ENCODE peak calls at places on chromosomes 6 and 20, in eight cellular contexts. S, J, Q, K, U, I, E and C are unnamed samples.

GRCh38 chr6:149060300-149060984 is 257.1 kb upstream of the TAB2 start:
- DNase-seq in S (no peak), K (no peak), Q (peak; percentile 54), U (no peak), J (no peak), E (no peak), I (no peak), C (peak; percentile 24)

GRCh38 chr6:165617528-165617927 is 45.5 kb downstream of the PDE10A start:
- DNase-seq in S (no peak), I (no peak), Q (no peak), U (no peak), K (no peak), J (no peak), E (no peak), C (no peak)

GRCh38 chr6:88982720-88983119 is 19.3 kb upstream of the RNGTT start:
- DNase-seq in E (peak; percentile 70), U (peak; percentile 48), I (peak; percentile 32), Q (no peak), K (peak; percentile 38), J (peak; percentile 71), S (no peak), C (no peak)

GRCh38 chr6:152316024-152316423 is 321.1 kb downstream of the SYNE1 start:
- DNase-seq in J (no peak), E (no peak), S (no peak), I (no peak), Q (no peak), K (no peak), U (no peak), C (peak; percentile 41)

GRCh38 chr6:90894285-90895144 is 307.6 kb upstream of the MAP3K7 start:
- DNase-seq in Q (no peak), U (no peak), J (no peak), S (no peak), E (no peak), K (no peak), I (no peak), C (no peak)

GRCh38 chr6:5007531-5007930 is 3.7 kb upstream of the RPP40 start:
- DNase-seq in J (no peak), U (no peak), I (no peak), S (no peak), E (no peak), Q (no peak), K (no peak), C (no peak)

GRCh38 chr6:118588626-118589025 is 40.5 kb downstream of the PLN start:
- DNase-seq in Q (no peak), E (no peak), U (no peak), S (no peak), K (no peak), I (no peak), J (no peak), C (no peak)

GRCh38 chr6:18350271-18350670 is 36.9 kb upstream of the RNF144B start:
- DNase-seq in K (no peak), S (no peak), I (no peak), J (no peak), E (no peak), U (no peak), Q (no peak), C (no peak)

GRCh38 chr6:156427345-156427744 is 349.8 kb upstream of the ARID1B start:
- DNase-seq in E (peak; percentile 45), I (no peak), U (peak; percentile 38), Q (no peak), J (peak; percentile 26), K (no peak), S (no peak), C (peak; percentile 43)

GRCh38 chr20:9119776-9120175 is 50.9 kb downstream of the PLCB4 start:
- DNase-seq in I (no peak), U (no peak), S (no peak), K (no peak), J (no peak), E (no peak), Q (no peak), C (peak; percentile 62)

GRCh38 chr6:1940381-1940780 is 305.0 kb downstream of the GMDS start:
- DNase-seq in K (no peak), S (no peak), E (no peak), I (no peak), J (no peak), Q (no peak), U (no peak), C (no peak)

GRCh38 chr20:7883741-7884140 is 56.5 kb downstream of the HAO1 start:
- DNase-seq in Q (no peak), J (no peak), E (no peak), I (no peak), S (no peak), U (no peak), K (no peak), C (no peak)

GRCh38 chr6:56660374-56660730 is 17.7 kb upstream of the DST start:
- DNase-seq in Q (no peak), K (no peak), E (no peak), J (no peak), S (no peak), I (no peak), U (no peak), C (no peak)

GRCh38 chr6:20605061-20605460 is 70.8 kb downstream of the CDKAL1 start:
- DNase-seq in S (no peak), I (no peak), J (no peak), E (no peak), Q (no peak), U (no peak), K (no peak), C (no peak)

GRCh38 chr6:143840595-143840994 is 2.5 kb upstream of the LTV1 start:
- DNase-seq in K (no peak), I (no peak), Q (no peak), E (no peak), J (no peak), U (no peak), S (no peak), C (no peak)

GRCh38 chr6:29758761-29759160 is 35.5 kb downstream of the HLA-F start:
- DNase-seq in S (no peak), I (no peak), K (no peak), U (no peak), Q (peak; percentile 3), J (no peak), E (no peak), C (no peak)

GRCh38 chr6:13453771-13454251 is 33.6 kb downstream of the GFOD1 start:
- DNase-seq in K (no peak), U (peak; percentile 13), I (no peak), S (peak; percentile 74), J (no peak), E (no peak), Q (no peak), C (no peak)

DNA sequence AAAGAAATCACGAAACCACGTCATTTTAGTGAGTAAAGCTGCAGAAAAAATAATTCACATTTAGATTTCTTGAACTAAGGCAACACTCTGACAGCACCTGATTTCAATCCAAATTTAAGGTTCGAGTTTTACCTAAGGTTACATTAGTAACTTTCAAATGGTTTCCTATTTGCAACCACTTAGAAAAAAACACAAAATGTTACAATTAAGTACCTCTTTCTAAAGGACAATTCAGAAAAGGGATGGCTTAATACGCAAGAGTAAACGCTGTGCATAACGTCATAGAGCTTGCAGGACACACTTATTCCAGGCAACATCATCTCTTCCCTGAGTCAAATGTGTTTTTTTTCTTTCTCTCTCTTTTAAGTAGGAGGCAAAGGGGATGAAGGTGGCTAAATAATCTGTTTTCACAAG is 86.1 kb downstream of the SESN1 start:
- DNase-seq in I (no peak), U (peak; percentile 18), K (no peak), J (peak; percentile 28), E (no peak), S (no peak), Q (no peak), C (no peak)
- H3K4me1 ChIP-seq in I (peaks cover 1% of the 10 kb centered on the region), U (peaks cover 15% of the 10 kb centered on the region), K (peaks cover 29% of the 10 kb centered on the region), J (peaks cover 22% of the 10 kb centered on the region), E (no peaks in the 10 kb centered on the region), S (peaks cover 3% of the 10 kb centered on the region), Q (peaks cover 28% of the 10 kb centered on the region), C (peaks cover 76% of the 10 kb centered on the region)

DNA sequence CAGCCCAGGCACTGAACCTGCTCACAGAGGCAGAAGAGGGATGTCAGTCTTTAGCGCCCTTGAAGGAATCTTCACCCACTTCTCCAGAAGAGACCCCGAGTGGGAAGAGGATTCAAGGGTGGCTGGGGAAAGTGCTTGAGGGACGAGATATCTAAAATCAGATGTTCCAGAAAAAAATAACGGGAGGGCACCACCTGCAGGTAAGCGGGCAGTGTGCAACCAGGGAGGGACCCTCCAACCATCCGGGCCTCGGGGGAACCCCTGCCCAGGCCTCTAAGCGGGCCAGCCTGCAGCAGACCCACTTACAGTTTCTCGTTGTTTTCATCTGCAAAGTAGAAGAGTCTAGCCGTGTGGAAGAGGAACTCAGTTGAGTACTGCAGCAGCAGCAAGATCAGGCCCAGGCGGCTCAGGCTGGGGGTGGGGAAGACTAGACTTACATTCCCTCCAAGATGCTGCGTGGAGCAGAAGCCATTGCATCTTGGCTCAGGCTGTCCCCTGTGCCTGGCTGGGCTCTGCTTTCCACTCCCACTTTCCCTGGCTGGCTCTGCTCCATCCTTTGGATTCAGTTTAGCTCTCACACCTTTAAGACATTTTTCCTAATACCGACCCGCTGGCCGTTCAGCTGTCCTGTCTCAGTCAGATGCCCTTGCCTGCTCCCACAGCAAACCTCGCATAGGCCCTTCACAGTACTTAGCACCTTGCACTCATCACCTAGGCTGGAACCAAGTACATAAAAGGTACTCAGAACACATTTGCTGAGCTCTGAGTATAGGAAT is 70.9 kb downstream of the TRAM2 start:
- DNase-seq in E (no peak), Q (no peak), K (no peak), J (no peak), S (no peak), U (no peak), I (no peak), C (no peak)
- H3K36me3 ChIP-seq in E (no peaks in the 10 kb centered on the region), Q (no peaks in the 10 kb centered on the region), K (no peaks in the 10 kb centered on the region), J (no peaks in the 10 kb centered on the region), S (peaks cover 65% of the 10 kb centered on the region), U (peaks cover 7% of the 10 kb centered on the region), I (peaks cover 32% of the 10 kb centered on the region), C (peaks cover 58% of the 10 kb centered on the region)

GRCh38 chr20:47465335-47466090 is 36.2 kb upstream of the NCOA3 start:
- DNase-seq in J (no peak), U (no peak), Q (no peak), E (no peak), S (no peak), K (no peak), I (no peak), C (no peak)

GRCh38 chr20:47464380-47465101 is 37.1 kb upstream of the NCOA3 start:
- DNase-seq in I (no peak), U (peak; percentile 98), J (peak; percentile 93), Q (no peak), E (peak; percentile 87), S (peak; percentile 98), K (peak; percentile 37), C (peak; percentile 61)

GRCh38 chr20:47466704-47467459 is 34.8 kb upstream of the NCOA3 start:
- DNase-seq in E (no peak), Q (no peak), U (no peak), S (no peak), I (no peak), K (no peak), J (no peak), C (no peak)

GRCh38 chr20:47466193-47466592 is 35.5 kb upstream of the NCOA3 start:
- DNase-seq in Q (no peak), U (no peak), S (no peak), E (no peak), J (no peak), K (no peak), I (no peak), C (no peak)

GRCh38 chr20:47468290-47469050 is 33.2 kb upstream of the NCOA3 start:
- DNase-seq in J (peak; percentile 29), S (no peak), Q (no peak), E (no peak), U (no peak), I (no peak), K (peak; percentile 19), C (no peak)
- H3K4me1 ChIP-seq in J (peaks cover 10% of the 10 kb centered on the region), S (peaks cover 22% of the 10 kb centered on the region), Q (no peaks in the 10 kb centered on the region), E (peaks cover 13% of the 10 kb centered on the region), U (peaks cover 21% of the 10 kb centered on the region), I (no peaks in the 10 kb centered on the region), K (peaks cover 24% of the 10 kb centered on the region), C (peaks cover 20% of the 10 kb centered on the region)

GRCh38 chr6:36967301-36967700 is 12.8 kb downstream of the PI16 start:
- DNase-seq in I (no peak), E (no peak), S (no peak), Q (no peak), K (no peak), U (no peak), J (no peak), C (no peak)
- H3K36me3 ChIP-seq in I (peaks cover 49% of the 10 kb centered on the region), E (peaks cover 54% of the 10 kb centered on the region), S (peaks cover 49% of the 10 kb centered on the region), Q (peaks cover 35% of the 10 kb centered on the region), K (peaks cover 33% of the 10 kb centered on the region), U (peaks cover 11% of the 10 kb centered on the region), J (no peaks in the 10 kb centered on the region), C (peaks cover 55% of the 10 kb centered on the region)